ENCODE peak calls at places on chromosomes 16 and 17, in ten cellular contexts. B is NCI-H1105; J is endothelial cell; Y is stimulated activated CD4-positive, alpha-beta T cell treated with anti-CD3 and anti-CD28 coated beads, TNF-alpha, amount 100 ng/mL, for 1 hour; H is Calu3; Z is nucleus accumbens; P is left lung; D is progenitor cell of endocrine pancreas; X is colonic mucosa; Q is activated T-cell treated with anti-CD3 and anti-CD28 coated beads, Interleukin-2, amount 50 U/mL, for 48 hours. M is an unnamed sample.

GRCh38 chr16:75317101-75317522 is 65.7 kb upstream of the BCAR1 start:
- DNase-seq in B (no peak), P (no peak), X (no peak), D (no peak), H (no peak), J (no peak), Z (no peak), Y (no peak), Q (no peak), M (no peak)

GRCh38 chr17:12591336-12591735 is 74.4 kb upstream of the MYOCD start:
- DNase-seq in P (no peak), J (no peak), H (no peak), D (no peak), Y (no peak), Q (no peak), Z (no peak), X (no peak), B (no peak), M (no peak)

GRCh38 chr17:43468746-43469544 is 14.8 kb upstream of the DHX8 start:
- DNase-seq in Q (no peak), Y (no peak), X (no peak), J (no peak), D (no peak), B (no peak), H (peak), Z (no peak), P (no peak), M (no peak)

GRCh38 chr17:6677158-6677831 is 25.7 kb downstream of the C17orf100 start:
- DNase-seq in P (no peak), B (no peak), Y (no peak), Q (peak), Z (no peak), X (no peak), D (no peak), J (no peak), H (no peak), M (no peak)

GRCh38 chr16:69309316-69309715 is 1.8 kb upstream of the VPS4A start:
- DNase-seq in Z (peak), H (no peak), J (no peak), B (no peak), Y (no peak), Q (no peak), D (no peak), P (no peak), X (no peak), M (no peak)

GRCh38 chr16:56012479-56012811 is 137.3 kb upstream of the CES5A start:
- DNase-seq in X (no peak), H (no peak), D (no peak), B (no peak), P (no peak), Q (no peak), Z (no peak), J (no peak), Y (no peak), M (no peak)

GRCh38 chr17:57461082-57461481 is 204.8 kb downstream of the MSI2 start:
- DNase-seq in Z (no peak), J (no peak), H (no peak), X (no peak), B (no peak), Q (peak), D (no peak), P (no peak), Y (no peak), M (no peak)

GRCh38 chr17:43540821-43541674 is 5.1 kb downstream of the ETV4 start:
- DNase-seq in B (no peak), Y (no peak), J (no peak), P (no peak), X (no peak), D (no peak), Z (no peak), H (no peak), Q (no peak), M (no peak)

GRCh38 chr16:56732366-56732765 is 2.4 kb downstream of the NUP93 start:
- DNase-seq in J (no peak), B (no peak), D (no peak), Y (no peak), H (no peak), X (no peak), P (no peak), Z (no peak), Q (no peak), M (no peak)

GRCh38 chr16:57260294-57260929 is 15.4 kb downstream of the ARL2BP start:
- DNase-seq in Z (peak), D (no peak), B (no peak), P (no peak), J (peak), Y (no peak), H (peak), X (no peak), Q (peak), M (no peak)

GRCh38 chr16:56814537-56815432 is 50.2 kb upstream of the SLC12A3 start:
- DNase-seq in X (no peak), H (no peak), P (no peak), B (no peak), Q (no peak), D (no peak), J (no peak), Z (no peak), Y (no peak), M (no peak)

GRCh38 chr17:43338886-43339516 is 59.8 kb upstream of the ARL4D start:
- DNase-seq in Q (peak), X (peak), P (peak), Y (no peak), H (peak), B (peak), J (peak), D (peak), Z (peak), M (peak)

GRCh38 chr16:29784901-29785500 is 5.5 kb upstream of the KIF22 start:
- DNase-seq in X (peak), P (peak), J (peak), Q (peak), H (peak), Y (peak), B (no peak), Z (peak), D (peak), M (peak)

GRCh38 chr16:1279945-1280589 is 24.2 kb downstream of the TPSD1 start:
- DNase-seq in J (no peak), Y (no peak), X (no peak), P (no peak), Z (no peak), B (no peak), H (no peak), Q (no peak), D (no peak), M (no peak)

GRCh38 chr17:71505981-71506380 is 614.8 kb upstream of the SOX9 start:
- DNase-seq in Z (no peak), D (no peak), B (no peak), H (no peak), X (no peak), Y (no peak), Q (no peak), J (no peak), P (no peak), M (no peak)

GRCh38 chr17:48575066-48575582 is 3.0 kb downstream of the HOXB4 start:
- DNase-seq in Z (no peak), Y (no peak), X (no peak), D (no peak), B (no peak), Q (no peak), P (no peak), J (no peak), H (no peak), M (no peak)

GRCh38 chr17:6508026-6508425 is 48.3 kb downstream of the PITPNM3 start:
- DNase-seq in Z (no peak), D (no peak), Y (no peak), J (no peak), B (no peak), X (no peak), Q (no peak), H (no peak), P (no peak), M (no peak)

GRCh38 chr16:83615553-83615952 is 192.2 kb upstream of the HSBP1 start:
- DNase-seq in D (no peak), Y (no peak), H (no peak), Z (no peak), X (no peak), B (no peak), J (no peak), Q (no peak), P (no peak), M (no peak)

M was measured in CD14-positive monocyte.